ENCODE peak calls at places on chromosome 13, in ten cellular contexts. O is A549, P is heart left ventricle, Z is body of pancreas, A is IMR-90, I is suprapubic skin, R is uterus, N is sigmoid colon, C is transverse colon, K is breast epithelium. E is an unnamed sample. For H3K4me1, the result is how much of the 10 kb centered on the place peaks cover.

GRCh38 chr13:33017410-33017929 is 1.2 kb downstream of the KL start:
- DNase-seq in O (peak), P (peak), Z (peak), A (peak), I (no peak), R (peak), N (peak), C (peak), K (no peak), E (no peak)

GRCh38 chr13:34913040-34913439 is 29.0 kb upstream of the NBEA start:
- DNase-seq in O (peak), P (no peak), Z (no peak), A (no peak), I (no peak), R (no peak), N (no peak), C (no peak), K (no peak), E (no peak)

GRCh38 chr13:27101289-27101688 is 70.3 kb downstream of the USP12 start:
- DNase-seq in O (no peak), P (no peak), Z (no peak), A (no peak), I (no peak), R (no peak), N (no peak), C (no peak), K (no peak), E (no peak)

GRCh38 chr13:29474991-29475390 is 120.5 kb downstream of the SLC7A1 start:
- DNase-seq in O (no peak), P (no peak), Z (no peak), A (peak), I (no peak), R (no peak), N (no peak), C (no peak), K (no peak), E (no peak)

GRCh38 chr13:39095500-39095899 is 57.2 kb downstream of the NHLRC3 start:
- DNase-seq in O (no peak), P (no peak), Z (no peak), A (no peak), I (no peak), R (no peak), N (no peak), C (no peak), K (no peak), E (no peak)

GRCh38 chr13:48123827-48124226 is 28.9 kb upstream of the MED4 start:
- DNase-seq in O (no peak), P (peak), Z (peak), A (no peak), I (no peak), R (peak), N (no peak), C (peak), K (no peak), E (peak)

GRCh38 chr13:35711909-35712308 is 235.4 kb upstream of the MAB21L1 start:
- DNase-seq in O (no peak), P (no peak), Z (no peak), A (no peak), I (peak), R (no peak), N (peak), C (no peak), K (no peak), E (no peak)

GRCh38 chr13:26482451-26483197 is 74.9 kb upstream of the WASF3 start:
- DNase-seq in O (peak), P (no peak), Z (peak), A (peak), I (peak), R (peak), N (peak), C (peak), K (peak), E (peak)

GRCh38 chr13:75792526-75793187 is 156.5 kb downstream of the LMO7 start:
- DNase-seq in O (peak), P (no peak), Z (peak), A (peak), I (no peak), R (no peak), N (no peak), C (peak), K (no peak), E (no peak)

GRCh38 chr13:33284916-33285315 is 639 bp downstream of the STARD13 start:
- DNase-seq in O (no peak), P (no peak), Z (no peak), A (no peak), I (no peak), R (no peak), N (no peak), C (no peak), K (no peak), E (no peak)

GRCh38 chr13:21674271-21675009 is 3.6 kb downstream of the FGF9 start:
- DNase-seq in O (no peak), P (peak), Z (no peak), A (no peak), I (no peak), R (no peak), N (peak), C (peak), K (no peak), E (no peak)

GRCh38 chr13:50529154-50529882 is 314.2 kb downstream of the DLEU7 start:
- DNase-seq in O (peak), P (peak), Z (peak), A (peak), I (peak), R (peak), N (peak), C (peak), K (peak), E (peak)
- H3K4me1 ChIP-seq in O (under half), P (under half), Z (under half), A (under half), I (under half), R (under half), N (under half), C (under half), K (under half), E (under half)

GRCh38 chr13:41644742-41645141 is 187.4 kb downstream of the RGCC start:
- DNase-seq in O (no peak), P (no peak), Z (no peak), A (no peak), I (no peak), R (no peak), N (no peak), C (no peak), K (no peak), E (no peak)
- H3K27ac ChIP-seq in O (peak), P (peak), Z (peak), A (peak), I (peak), R (peak), N (peak), C (no peak), K (peak), E (no peak)

GRCh38 chr13:95260031-95260525 is 41.2 kb downstream of the ABCC4 start:
- DNase-seq in O (no peak), P (no peak), Z (no peak), A (no peak), I (no peak), R (no peak), N (no peak), C (no peak), K (no peak), E (no peak)

GRCh38 chr13:95262837-95263381 is 38.3 kb downstream of the ABCC4 start:
- DNase-seq in O (no peak), P (no peak), Z (no peak), A (no peak), I (no peak), R (no peak), N (no peak), C (no peak), K (no peak), E (no peak)

GRCh38 chr13:95267662-95268369 is 33.4 kb downstream of the ABCC4 start:
- DNase-seq in O (peak), P (no peak), Z (no peak), A (peak), I (no peak), R (peak), N (peak), C (peak), K (no peak), E (no peak)

GRCh38 chr13:95261956-95262355 is 39.3 kb downstream of the ABCC4 start:
- DNase-seq in O (no peak), P (no peak), Z (no peak), A (no peak), I (no peak), R (no peak), N (no peak), C (no peak), K (no peak), E (no peak)

GRCh38 chr13:95264225-95264624 is 37.0 kb downstream of the ABCC4 start:
- DNase-seq in O (no peak), P (no peak), Z (no peak), A (no peak), I (no peak), R (no peak), N (no peak), C (no peak), K (no peak), E (no peak)
- TF ChIP-seq POLR2A in O (no peak), P (no peak), Z (no peak), A (no peak), I (no peak), R (no peak), N (no peak), C (no peak), K (no peak), E (no peak)

GRCh38 chr13:108533842-108534241 is 95.6 kb upstream of the MYO16 start:
- DNase-seq in O (no peak), P (no peak), Z (no peak), A (no peak), I (no peak), R (no peak), N (no peak), C (no peak), K (no peak), E (no peak)

DNA sequence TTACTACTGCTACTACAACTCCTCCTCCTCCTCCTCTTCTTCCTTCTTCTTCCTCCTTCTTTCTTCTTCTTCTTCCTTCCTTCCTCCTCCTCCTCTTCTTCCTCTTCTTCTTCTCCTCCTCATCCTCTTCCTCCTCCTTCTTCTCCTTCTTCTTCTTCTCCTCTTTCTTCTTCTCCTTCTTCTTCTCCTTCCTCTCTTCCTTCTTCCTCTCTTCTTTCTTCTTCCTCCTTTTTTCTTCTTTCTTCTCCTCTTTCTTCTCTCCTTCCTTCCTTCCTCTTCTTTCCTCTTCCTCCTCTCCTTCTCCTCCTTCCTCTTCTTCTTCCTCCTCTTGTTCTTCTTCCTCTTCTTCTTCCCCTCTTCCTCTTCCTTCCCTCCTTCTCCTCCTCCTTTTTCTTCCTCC is 94.7 kb upstream of the MYO16 start:
- DNase-seq in O (no peak), P (no peak), Z (no peak), A (no peak), I (no peak), R (no peak), N (no peak), C (no peak), K (no peak), E (no peak)
- H3K4me1 ChIP-seq in O (under half), P (under half), Z (under half), A (under half), I (under half), R (under half), N (under half), C (under half), K (under half), E (under half)

DNA sequence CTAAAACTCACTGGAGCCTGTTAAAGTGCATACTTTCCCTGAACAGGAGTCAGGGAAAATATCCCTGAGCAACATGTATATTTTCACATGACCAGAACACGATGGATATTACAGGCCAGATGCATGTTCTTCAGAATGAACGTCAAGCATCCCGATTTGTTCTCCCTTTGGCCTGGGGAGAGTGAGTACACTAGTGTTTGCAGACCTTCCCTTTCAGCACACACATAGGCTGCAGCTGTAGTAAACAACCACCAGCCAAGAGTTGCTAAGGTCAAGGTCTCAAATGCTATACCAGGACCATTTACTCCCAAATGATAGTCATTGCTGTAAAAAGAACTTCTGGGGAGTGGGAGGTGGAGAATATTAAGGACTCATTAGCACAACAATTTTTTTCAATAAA is 3.0 kb downstream of the KLF12 start:
- DNase-seq in O (no peak), P (no peak), Z (no peak), A (no peak), I (no peak), R (no peak), N (no peak), C (no peak), K (no peak), E (no peak)
- H3K27ac ChIP-seq in O (no peak), P (peak), Z (no peak), A (peak), I (no peak), R (peak), N (peak), C (peak), K (peak), E (no peak)

GRCh38 chr13:24625870-24626419 is 54.3 kb upstream of the ATP12A start:
- DNase-seq in O (no peak), P (no peak), Z (no peak), A (no peak), I (no peak), R (no peak), N (no peak), C (no peak), K (no peak), E (no peak)
- TF ChIP-seq POLR2A in O (no peak), P (no peak), Z (no peak), A (no peak), I (no peak), R (no peak), N (no peak), C (no peak), K (no peak), E (no peak)

GRCh38 chr13:52411629-52412028 is 5.7 kb upstream of the THSD1 start:
- DNase-seq in O (peak), P (no peak), Z (no peak), A (peak), I (no peak), R (no peak), N (no peak), C (no peak), K (no peak), E (no peak)

GRCh38 chr13:52406629-52407028 is 657 bp upstream of the THSD1 start:
- DNase-seq in O (no peak), P (no peak), Z (no peak), A (no peak), I (no peak), R (no peak), N (no peak), C (no peak), K (no peak), E (no peak)

GRCh38 chr13:52414963-52415362 is 9.0 kb upstream of the THSD1 start:
- DNase-seq in O (peak), P (no peak), Z (no peak), A (peak), I (no peak), R (no peak), N (no peak), C (no peak), K (no peak), E (no peak)

GRCh38 chr13:52414051-52414450 is 8.1 kb upstream of the THSD1 start:
- DNase-seq in O (no peak), P (no peak), Z (no peak), A (no peak), I (no peak), R (no peak), N (no peak), C (no peak), K (no peak), E (no peak)

DNA sequence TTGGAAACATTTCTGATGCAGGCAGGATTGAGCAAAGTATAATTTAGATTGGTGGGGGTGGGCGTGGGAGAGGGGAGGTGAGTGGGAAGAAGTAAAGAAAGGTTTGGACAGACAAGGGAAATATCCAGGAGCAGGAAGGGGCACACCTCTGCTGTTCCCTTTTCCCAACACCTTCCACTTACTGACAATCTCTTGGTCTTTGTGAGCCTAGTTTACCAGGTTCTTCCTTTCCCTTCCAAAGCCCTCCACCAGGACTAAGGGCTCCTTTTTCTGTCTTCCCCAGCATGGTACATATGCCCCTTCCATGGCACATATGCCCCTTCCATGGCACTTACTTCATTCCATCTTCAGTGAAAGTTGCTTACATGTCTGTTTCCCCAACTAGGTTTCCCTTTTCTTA is 6.2 kb upstream of the THSD1 start:
- DNase-seq in O (no peak), P (no peak), Z (no peak), A (no peak), I (no peak), R (no peak), N (no peak), C (no peak), K (no peak), E (no peak)
- H3K4me1 ChIP-seq in O (half or more), P (under half), Z (under half), A (under half), I (under half), R (under half), N (under half), C (under half), K (under half), E (under half)

DNA sequence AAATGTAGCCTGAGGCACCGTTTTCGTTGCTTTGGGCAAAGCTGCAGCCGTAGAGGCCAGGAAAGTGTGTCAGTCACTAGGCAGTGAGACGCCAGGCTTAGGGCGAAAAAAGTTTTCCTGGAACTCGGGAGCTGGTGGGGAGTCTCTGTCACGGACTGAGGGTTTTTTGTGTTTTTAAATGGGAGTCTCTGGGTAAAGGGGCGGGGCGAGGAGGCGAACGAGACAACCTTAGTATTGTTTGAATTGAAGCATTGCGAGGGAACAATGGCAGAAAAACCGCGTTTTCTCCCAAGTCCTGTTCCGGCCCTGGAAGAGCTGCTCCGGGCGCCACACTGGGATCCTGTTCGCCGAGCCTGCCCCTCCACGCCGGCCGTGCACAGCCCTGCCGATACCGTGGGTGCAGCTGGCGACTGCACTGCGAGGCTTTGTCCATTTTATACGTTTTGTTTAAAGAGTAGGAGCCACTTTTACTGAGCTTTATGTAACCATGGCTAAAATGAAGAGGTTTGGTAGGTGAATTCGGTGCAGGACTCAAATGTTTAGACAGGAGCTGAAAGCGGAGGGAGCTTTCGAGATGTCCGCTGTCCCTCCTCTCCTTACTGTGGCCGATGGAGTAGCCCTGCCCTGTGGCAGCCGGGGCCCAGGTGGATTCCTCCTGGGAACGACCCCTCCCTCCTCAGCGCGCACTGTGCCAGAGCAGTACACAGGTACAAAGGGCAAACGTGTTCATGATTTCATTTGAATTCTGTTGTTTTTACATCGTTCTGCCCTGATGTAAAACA is 1.5 kb downstream of the COL4A2 start:
- DNase-seq in O (peak), P (no peak), Z (peak), A (no peak), I (peak), R (peak), N (peak), C (no peak), K (no peak), E (no peak)
- H3K27ac ChIP-seq in O (peak), P (peak), Z (peak), A (peak), I (peak), R (peak), N (peak), C (peak), K (peak), E (peak)